ENCODE peak calls at places on chromosomes 6 and 20, in six cellular contexts. V is CD8-positive, alpha-beta T cell; Y is BE2C; A is astrocyte of the spinal cord; F is psoas muscle; E is lower leg skin. K is an unnamed sample.

GRCh38 chr20:40314278-40314677 is 374.8 kb downstream of the MAFB start:
- DNase-seq in F (no peak), E (no peak), A (no peak), V (no peak), Y (no peak), K (no peak)

GRCh38 chr6:166342293-166343156 is at the start of gene SFT2D1:
- DNase-seq in E (peak; percentile 96), Y (peak; percentile 87), A (peak; percentile 83), F (peak; percentile 90), V (peak; percentile 71), K (peak; percentile 87)

GRCh38 chr20:50843331-50844276 is 48.7 kb downstream of the BCAS4 start:
- DNase-seq in V (no peak), A (no peak), Y (no peak), F (no peak), E (no peak), K (no peak)

GRCh38 chr6:7041511-7042026 is 66.2 kb upstream of the RREB1 start:
- DNase-seq in A (no peak), Y (no peak), V (no peak), E (no peak), F (no peak), K (no peak)

GRCh38 chr6:34243901-34244884 is 4.6 kb downstream of the SMIM29 start:
- DNase-seq in Y (peak; percentile 63), E (peak; percentile 95), V (peak; percentile 34), F (peak; percentile 83), A (peak; percentile 95), K (no peak)

GRCh38 chr6:56851541-56852248 is 103.2 kb upstream of the BEND6 start:
- DNase-seq in V (no peak), Y (peak; percentile 67), E (no peak), F (peak; percentile 22), A (peak; percentile 91), K (peak; percentile 39)

GRCh38 chr6:116266803-116267202 is 12.9 kb downstream of the TSPYL1 start:
- DNase-seq in E (no peak), Y (no peak), V (no peak), A (no peak), F (no peak), K (no peak)

GRCh38 chr20:15992564-15992963 is 580.7 kb downstream of the KIF16B start:
- DNase-seq in V (no peak), A (no peak), F (no peak), Y (no peak), E (no peak), K (no peak)

GRCh38 chr6:7991992-7992815 is 72.0 kb downstream of the BLOC1S5 start:
- DNase-seq in A (peak; percentile 89), E (no peak), V (no peak), F (peak; percentile 34), Y (no peak), K (no peak)

GRCh38 chr6:41779336-41779735 is 364 bp downstream of the FRS3 start:
- DNase-seq in Y (no peak), F (no peak), V (no peak), E (no peak), A (no peak), K (no peak)

GRCh38 chr6:41497994-41498393 is 48.2 kb upstream of the FOXP4 start:
- DNase-seq in A (peak; percentile 61), Y (no peak), V (no peak), E (no peak), F (no peak), K (no peak)

GRCh38 chr6:25637946-25638345 is 14.1 kb upstream of the SCGN start:
- DNase-seq in E (no peak), Y (no peak), F (no peak), V (no peak), A (no peak), K (no peak)

GRCh38 chr6:15427360-15428070 is 181.6 kb downstream of the JARID2 start:
- DNase-seq in E (peak; percentile 9), A (no peak), F (no peak), Y (no peak), V (no peak), K (peak; percentile 20)

GRCh38 chr6:84547341-84547794 is 217.0 kb downstream of the TBX18 start:
- DNase-seq in Y (no peak), V (no peak), F (no peak), A (no peak), E (no peak), K (no peak)

GRCh38 chr6:112372213-112372806 is 25.2 kb downstream of the RFPL4B start:
- DNase-seq in E (no peak), F (no peak), Y (no peak), A (peak; percentile 47), V (no peak), K (no peak)

GRCh38 chr6:52984247-52984646 is 10.8 kb downstream of the GSTA4 start:
- DNase-seq in Y (no peak), A (peak; percentile 39), E (no peak), F (no peak), V (peak; percentile 9), K (no peak)

GRCh38 chr6:5677219-5678000 is 329.3 kb downstream of the NRN1 start:
- DNase-seq in Y (no peak), A (no peak), V (no peak), E (no peak), F (no peak), K (no peak)

GRCh38 chr6:123803862-123804681 is at the start of gene NKAIN2:
- DNase-seq in Y (peak; percentile 9), A (no peak), E (no peak), F (peak; percentile 52), V (no peak), K (peak; percentile 70)

GRCh38 chr6:135182993-135183531 is 2.0 kb downstream of the MYB start:
- DNase-seq in Y (no peak), A (no peak), F (no peak), V (peak; percentile 74), E (no peak), K (peak; percentile 38)

GRCh38 chr6:37669306-37669705 is 28.4 kb downstream of the MDGA1 start:
- DNase-seq in A (no peak), Y (no peak), E (no peak), F (no peak), V (no peak), K (no peak)

GRCh38 chr6:57423468-57423867 is 106.0 kb downstream of the PRIM2 start:
- DNase-seq in Y (no peak), A (no peak), F (no peak), E (no peak), V (no peak), K (no peak)

GRCh38 chr20:43992885-43993284 is 78.2 kb downstream of the TOX2 start:
- DNase-seq in Y (no peak), V (no peak), E (peak; percentile 40), A (no peak), F (no peak), K (no peak)

GRCh38 chr20:43993552-43993951 is 78.9 kb downstream of the TOX2 start:
- DNase-seq in A (no peak), V (no peak), F (no peak), Y (no peak), E (no peak), K (no peak)

GRCh38 chr20:43996240-43996930 is 81.7 kb downstream of the TOX2 start:
- DNase-seq in V (no peak), Y (no peak), F (no peak), E (peak; percentile 17), A (no peak), K (no peak)

GRCh38 chr20:43994486-43995100 is 79.9 kb downstream of the TOX2 start:
- DNase-seq in E (peak; percentile 60), Y (peak; percentile 26), A (peak; percentile 17), V (no peak), F (no peak), K (no peak)

GRCh38 chr20:43995645-43996044 is 81.0 kb downstream of the TOX2 start:
- DNase-seq in Y (no peak), A (no peak), E (no peak), V (no peak), F (no peak), K (no peak)
- TF ChIP-seq CTCF in Y (no peak), A (no peak), E (no peak), V (no peak), F (no peak), K (no peak)

DNA sequence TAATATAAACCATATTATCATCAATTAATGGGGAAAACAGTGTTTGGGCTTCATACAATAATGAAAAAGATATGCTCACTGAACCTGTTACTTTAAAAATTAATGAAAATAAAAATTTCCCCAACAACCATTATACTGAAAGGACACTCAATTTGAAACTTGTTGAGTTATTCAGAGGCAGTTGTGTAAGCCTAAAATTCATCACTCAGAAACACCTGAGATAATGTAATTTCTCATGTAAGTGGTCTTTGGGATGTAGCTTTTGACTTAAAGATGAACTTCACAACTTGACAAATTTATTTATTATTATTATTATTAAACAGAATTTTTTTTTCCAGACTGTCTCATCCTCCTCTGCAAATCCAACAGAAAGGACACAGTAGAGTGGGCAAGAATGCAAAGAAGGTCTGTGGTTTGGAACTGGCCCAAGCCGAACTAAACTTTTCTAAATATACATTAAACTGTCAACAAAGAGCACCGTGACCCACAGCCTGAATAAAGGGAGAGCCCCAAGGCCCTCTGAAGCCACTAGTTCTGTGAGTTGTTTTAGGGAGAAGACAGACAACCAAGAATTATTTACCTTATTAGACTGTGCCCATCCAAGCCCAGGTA is 32.2 kb upstream of the HEY2 start:
- DNase-seq in Y (no peak), V (no peak), F (no peak), E (no peak), A (no peak), K (no peak)
- TF ChIP-seq CTCF in Y (no peak), V (no peak), F (no peak), E (no peak), A (no peak), K (no peak)

GRCh38 chr6:137868721-137869631 is 1.9 kb downstream of the TNFAIP3 start:
- DNase-seq in A (no peak), F (no peak), Y (no peak), E (peak; percentile 46), V (no peak), K (no peak)
- TF ChIP-seq CTCF in A (peak; percentile 2), F (no peak), Y (no peak), E (no peak), V (peak; percentile 24), K (no peak)

GRCh38 chr20:1735417-1736089 is 78.0 kb upstream of the SIRPG start:
- DNase-seq in E (no peak), V (no peak), A (no peak), F (no peak), Y (no peak), K (no peak)

GRCh38 chr20:1737134-1737533 is 79.6 kb upstream of the SIRPG start:
- DNase-seq in F (no peak), E (no peak), V (no peak), A (no peak), Y (no peak), K (no peak)

GRCh38 chr20:1734269-1734858 is 76.8 kb upstream of the SIRPG start:
- DNase-seq in V (peak; percentile 28), F (no peak), A (peak; percentile 7), E (no peak), Y (no peak), K (no peak)
- TF ChIP-seq CTCF in V (peak; percentile 50), F (no peak), A (no peak), E (no peak), Y (peak; percentile 6), K (no peak)

GRCh38 chr6:43428112-43428570 is 800 bp downstream of the ABCC10 start:
- DNase-seq in A (no peak), E (no peak), V (no peak), Y (no peak), F (no peak), K (no peak)
- TF ChIP-seq CTCF in A (no peak), E (no peak), V (no peak), Y (no peak), F (no peak), K (no peak)

GRCh38 chr6:127547215-127547614 is 28.1 kb upstream of the MTCL3 start:
- DNase-seq in F (no peak), A (no peak), E (no peak), Y (peak; percentile 32), V (peak; percentile 7), K (no peak)
- TF ChIP-seq CTCF in F (peak; percentile 8), A (peak; percentile 38), E (no peak), Y (peak; percentile 61), V (no peak), K (peak; percentile 39)